ENCODE peak calls at places on chromosomes 6 and 20, in six cellular contexts. E is ecto neural progenitor cell, I is T follicular helper cell, T is endothelial cell, R is fibroblast of lung, Z is K562. X is an unnamed sample.

GRCh38 chr6:31128093-31128676 is 7.9 kb upstream of the CDSN start:
- DNase-seq in E (no peak), I (peak), T (peak), R (no peak), Z (peak), X (peak)

GRCh38 chr20:36862857-36863668 is 12.9 kb upstream of the TLDC2 start:
- DNase-seq in E (no peak), I (no peak), T (no peak), R (no peak), Z (no peak), X (peak)

GRCh38 chr6:26043389-26044139 is 43.7 kb upstream of the HFE start:
- DNase-seq in E (no peak), I (peak), T (peak), R (peak), Z (peak), X (peak)

GRCh38 chr20:63123326-63123725 is 92.6 kb downstream of the YTHDF1 start:
- DNase-seq in E (no peak), I (no peak), T (no peak), R (no peak), Z (no peak), X (no peak)

GRCh38 chr6:28884423-28885148 is 39.2 kb downstream of the TRIM27 start:
- DNase-seq in E (no peak), I (peak), T (no peak), R (no peak), Z (no peak), X (no peak)

GRCh38 chr6:7671076-7671475 is 54.8 kb upstream of the BMP6 start:
- DNase-seq in E (no peak), I (no peak), T (no peak), R (peak), Z (no peak), X (peak)

GRCh38 chr6:72425003-72425681 is 196.7 kb upstream of the KCNQ5 start:
- DNase-seq in E (no peak), I (no peak), T (no peak), R (peak), Z (no peak), X (peak)

GRCh38 chr6:62615366-62616015 is 329.5 kb upstream of the KHDRBS2 start:
- DNase-seq in E (no peak), I (no peak), T (no peak), R (no peak), Z (no peak), X (no peak)

GRCh38 chr6:33696538-33697518 is 14.7 kb downstream of the UQCC2 start:
- DNase-seq in E (no peak), I (no peak), T (peak), R (peak), Z (no peak), X (peak)

GRCh38 chr6:72084992-72085569 is 198.7 kb downstream of the RIMS1 start:
- DNase-seq in E (no peak), I (no peak), T (no peak), R (peak), Z (no peak), X (peak)

GRCh38 chr6:150249261-150249660 is 106.4 kb downstream of the PPP1R14C start:
- DNase-seq in E (no peak), I (no peak), T (no peak), R (peak), Z (no peak), X (peak)

GRCh38 chr6:46437671-46438221 is 53.5 kb downstream of the RCAN2 start:
- DNase-seq in E (no peak), I (no peak), T (no peak), R (peak), Z (no peak), X (peak)

GRCh38 chr20:41045680-41046079 is 17.1 kb downstream of the TOP1 start:
- DNase-seq in E (no peak), I (no peak), T (no peak), R (no peak), Z (no peak), X (no peak)

GRCh38 chr6:35359744-35360348 is 17.5 kb downstream of the PPARD start:
- DNase-seq in E (no peak), I (no peak), T (no peak), R (peak), Z (no peak), X (peak)

GRCh38 chr20:62282103-62282502 is 20.7 kb upstream of the ADRM1 start:
- DNase-seq in E (no peak), I (no peak), T (no peak), R (no peak), Z (no peak), X (no peak)

GRCh38 chr6:112429226-112429625 is 82.1 kb downstream of the RFPL4B start:
- DNase-seq in E (no peak), I (no peak), T (peak), R (peak), Z (no peak), X (peak)

GRCh38 chr6:79604583-79605037 is 26.5 kb upstream of the SH3BGRL2 start:
- DNase-seq in E (no peak), I (no peak), T (no peak), R (peak), Z (peak), X (peak)

GRCh38 chr20:52289956-52290355 is 98.4 kb upstream of the ZFP64 start:
- DNase-seq in E (no peak), I (no peak), T (no peak), R (no peak), Z (no peak), X (no peak)

GRCh38 chr6:15521516-15521915 is 141.3 kb downstream of the DTNBP1 start:
- DNase-seq in E (no peak), I (no peak), T (no peak), R (no peak), Z (no peak), X (no peak)

X was measured in EH.